ENCODE peak calls at places on chromosomes 6 and 20, in five cellular contexts. One of them, this sample, is unnamed.
A peak's percentile ranks its signal among the peaks of the same experiment; 100 is the strongest.

GRCh38 chr6:65937982-65938381 is 231.0 kb upstream of the EYS start:
- DNase-seq in tibial artery: no peak
- DNase-seq in pancreas: no peak
- DNase-seq in cardiac fibroblast: peak; percentile 5
- DNase-seq in mucosa of descending colon: no peak
- DNase-seq in this sample: no peak

GRCh38 chr6:34066772-34067770 is 78.8 kb downstream of the GRM4 start:
- DNase-seq in tibial artery: no peak
- DNase-seq in pancreas: no peak
- DNase-seq in cardiac fibroblast: no peak
- DNase-seq in mucosa of descending colon: no peak
- DNase-seq in this sample: no peak

GRCh38 chr20:34703573-34704176 is 469 bp upstream of the TP53INP2 start:
- DNase-seq in tibial artery: no peak
- DNase-seq in pancreas: peak; percentile 46
- DNase-seq in cardiac fibroblast: peak; percentile 44
- DNase-seq in mucosa of descending colon: peak; percentile 68
- DNase-seq in this sample: no peak

GRCh38 chr6:24991748-24992467 is 56.1 kb upstream of the RIPOR2 start:
- DNase-seq in tibial artery: no peak
- DNase-seq in pancreas: peak; percentile 37
- DNase-seq in cardiac fibroblast: peak; percentile 66
- DNase-seq in mucosa of descending colon: peak; percentile 58
- DNase-seq in this sample: no peak

GRCh38 chr6:142728367-142728766 is 216.6 kb downstream of the HIVEP2 start:
- DNase-seq in tibial artery: no peak
- DNase-seq in pancreas: no peak
- DNase-seq in cardiac fibroblast: no peak
- DNase-seq in mucosa of descending colon: peak; percentile 56
- DNase-seq in this sample: no peak

GRCh38 chr20:18831830-18832229 is 18.2 kb downstream of the SCP2D1 start:
- DNase-seq in tibial artery: no peak
- DNase-seq in pancreas: no peak
- DNase-seq in cardiac fibroblast: no peak
- DNase-seq in mucosa of descending colon: no peak
- DNase-seq in this sample: peak; percentile 4

GRCh38 chr6:163323719-163324118 is 90.8 kb upstream of the QKI start:
- DNase-seq in tibial artery: no peak
- DNase-seq in pancreas: no peak
- DNase-seq in cardiac fibroblast: no peak
- DNase-seq in mucosa of descending colon: no peak
- DNase-seq in this sample: no peak

GRCh38 chr6:157099912-157100593 is 223.3 kb downstream of the TMEM242 start:
- DNase-seq in tibial artery: no peak
- DNase-seq in pancreas: no peak
- DNase-seq in cardiac fibroblast: peak; percentile 73
- DNase-seq in mucosa of descending colon: peak; percentile 28
- DNase-seq in this sample: no peak

GRCh38 chr6:139687055-139687454 is 312.6 kb upstream of the CITED2 start:
- DNase-seq in tibial artery: no peak
- DNase-seq in pancreas: no peak
- DNase-seq in cardiac fibroblast: no peak
- DNase-seq in mucosa of descending colon: no peak
- DNase-seq in this sample: no peak

GRCh38 chr20:60009826-60010616 is 51.8 kb downstream of the CDH26 start:
- DNase-seq in tibial artery: no peak
- DNase-seq in pancreas: no peak
- DNase-seq in cardiac fibroblast: no peak
- DNase-seq in mucosa of descending colon: no peak
- DNase-seq in this sample: no peak

GRCh38 chr6:136446579-136447182 is 103.5 kb downstream of the MAP7 start:
- DNase-seq in tibial artery: no peak
- DNase-seq in pancreas: no peak
- DNase-seq in cardiac fibroblast: peak; percentile 5
- DNase-seq in mucosa of descending colon: no peak
- DNase-seq in this sample: peak; percentile 37

GRCh38 chr6:75526502-75527127 is 33.0 kb upstream of the FILIP1 start:
- DNase-seq in tibial artery: peak; percentile 59
- DNase-seq in pancreas: no peak
- DNase-seq in cardiac fibroblast: peak; percentile 85
- DNase-seq in mucosa of descending colon: peak; percentile 90
- DNase-seq in this sample: peak; percentile 34

GRCh38 chr20:13855613-13856012 is 70.8 kb downstream of the NDUFAF5 start:
- DNase-seq in tibial artery: no peak
- DNase-seq in pancreas: no peak
- DNase-seq in cardiac fibroblast: no peak
- DNase-seq in mucosa of descending colon: no peak
- DNase-seq in this sample: no peak

GRCh38 chr20:33803921-33804337 is 7.2 kb upstream of the CHMP4B start:
- DNase-seq in tibial artery: no peak
- DNase-seq in pancreas: no peak
- DNase-seq in cardiac fibroblast: peak; percentile 81
- DNase-seq in mucosa of descending colon: no peak
- DNase-seq in this sample: peak; percentile 43

GRCh38 chr20:57936636-57937310 is 227.0 kb upstream of the PMEPA1 start:
- DNase-seq in tibial artery: no peak
- DNase-seq in pancreas: no peak
- DNase-seq in cardiac fibroblast: no peak
- DNase-seq in mucosa of descending colon: no peak
- DNase-seq in this sample: no peak

GRCh38 chr20:11387189-11387754 is 530.4 kb upstream of the BTBD3 start:
- DNase-seq in tibial artery: no peak
- DNase-seq in pancreas: no peak
- DNase-seq in cardiac fibroblast: peak; percentile 43
- DNase-seq in mucosa of descending colon: no peak
- DNase-seq in this sample: peak; percentile 83

GRCh38 chr6:45830441-45831139 is 185.1 kb downstream of the CLIC5 start:
- DNase-seq in tibial artery: no peak
- DNase-seq in pancreas: no peak
- DNase-seq in cardiac fibroblast: peak; percentile 44
- DNase-seq in mucosa of descending colon: peak; percentile 21
- DNase-seq in this sample: no peak

GRCh38 chr6:168219167-168219566 is 100.4 kb downstream of the DACT2 start:
- DNase-seq in tibial artery: peak; percentile 40
- DNase-seq in pancreas: no peak
- DNase-seq in cardiac fibroblast: peak; percentile 90
- DNase-seq in mucosa of descending colon: no peak
- DNase-seq in this sample: no peak

GRCh38 chr6:129140571-129140970 is 257.6 kb downstream of the LAMA2 start:
- DNase-seq in tibial artery: peak; percentile 36
- DNase-seq in pancreas: no peak
- DNase-seq in cardiac fibroblast: peak; percentile 84
- DNase-seq in mucosa of descending colon: peak; percentile 11
- DNase-seq in this sample: peak; percentile 27
- TF ChIP-seq CTCF in tibial artery: no peak
- TF ChIP-seq CTCF in pancreas: no peak
- TF ChIP-seq CTCF in cardiac fibroblast: no peak
- TF ChIP-seq CTCF in mucosa of descending colon: no peak
- TF ChIP-seq CTCF in this sample: no peak

DNA sequence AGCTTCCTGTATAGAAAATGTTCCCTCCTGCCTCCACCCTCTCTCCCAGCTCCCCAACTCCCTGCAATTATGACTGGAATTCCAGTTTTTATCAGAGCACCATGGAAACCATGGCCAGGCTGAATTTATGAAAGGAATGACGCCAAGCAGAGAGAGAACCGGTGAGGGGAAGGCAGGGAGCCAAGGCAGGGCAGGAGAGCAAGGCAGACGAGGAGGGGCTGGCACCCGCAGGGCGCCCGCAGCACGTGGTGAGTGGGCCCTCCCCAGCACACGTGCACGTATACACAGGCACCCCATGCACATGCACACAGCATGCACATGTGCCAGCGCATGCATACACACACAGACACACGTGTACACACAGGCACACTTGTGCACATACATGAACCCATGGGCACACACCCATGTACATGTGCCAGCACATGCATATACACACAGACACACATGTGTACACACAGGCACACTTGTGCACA is 27.4 kb upstream of the MRGBP start:
- DNase-seq in tibial artery: no peak
- DNase-seq in pancreas: peak; percentile 79
- DNase-seq in cardiac fibroblast: peak; percentile 91
- DNase-seq in mucosa of descending colon: peak; percentile 31
- DNase-seq in this sample: peak; percentile 3
- H3K4me3 ChIP-seq in tibial artery: no peak overlapping the region
- H3K4me3 ChIP-seq in pancreas: no peak overlapping the region
- H3K4me3 ChIP-seq in cardiac fibroblast: no peak overlapping the region
- H3K4me3 ChIP-seq in mucosa of descending colon: no peak overlapping the region
- H3K4me3 ChIP-seq in this sample: no peak overlapping the region

DNA sequence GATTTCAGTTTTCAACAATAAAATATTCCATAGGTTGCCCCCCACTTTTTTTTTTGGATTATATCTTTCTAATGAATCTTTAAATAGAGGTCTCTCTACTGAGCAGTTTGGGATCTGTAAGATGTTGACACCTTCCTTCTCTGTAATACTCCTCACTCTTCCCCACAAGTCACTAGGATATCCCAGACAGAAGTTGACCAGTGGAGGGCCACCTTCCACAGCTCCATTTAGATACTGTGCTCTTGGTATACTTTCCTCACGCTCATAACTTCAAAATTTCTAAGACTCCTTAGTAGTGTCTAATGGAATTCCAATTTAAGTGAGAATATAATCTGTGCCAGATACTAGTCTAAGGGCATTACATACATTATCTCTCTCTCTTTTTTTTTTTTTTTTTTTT is 159.0 kb upstream of the BEND3 start:
- DNase-seq in tibial artery: no peak
- DNase-seq in pancreas: no peak
- DNase-seq in cardiac fibroblast: no peak
- DNase-seq in mucosa of descending colon: no peak
- DNase-seq in this sample: no peak
- TF ChIP-seq CTCF in tibial artery: no peak
- TF ChIP-seq CTCF in pancreas: no peak
- TF ChIP-seq CTCF in cardiac fibroblast: no peak
- TF ChIP-seq CTCF in mucosa of descending colon: no peak
- TF ChIP-seq CTCF in this sample: no peak

GRCh38 chr6:93417421-93417996 is 1.9 kb downstream of the EPHA7 start:
- DNase-seq in tibial artery: no peak
- DNase-seq in pancreas: no peak
- DNase-seq in cardiac fibroblast: peak; percentile 34
- DNase-seq in mucosa of descending colon: no peak
- DNase-seq in this sample: no peak

GRCh38 chr6:93418113-93418447 is 1.3 kb downstream of the EPHA7 start:
- DNase-seq in tibial artery: no peak
- DNase-seq in pancreas: no peak
- DNase-seq in cardiac fibroblast: peak; percentile 0
- DNase-seq in mucosa of descending colon: no peak
- DNase-seq in this sample: no peak

GRCh38 chr6:93419304-93420162 is at the start of gene EPHA7:
- DNase-seq in tibial artery: peak; percentile 84
- DNase-seq in pancreas: peak; percentile 95
- DNase-seq in cardiac fibroblast: peak; percentile 91
- DNase-seq in mucosa of descending colon: peak; percentile 90
- DNase-seq in this sample: peak; percentile 8

GRCh38 chr6:93418448-93419303 is 683 bp downstream of the EPHA7 start:
- DNase-seq in tibial artery: no peak
- DNase-seq in pancreas: peak; percentile 22
- DNase-seq in cardiac fibroblast: peak; percentile 22
- DNase-seq in mucosa of descending colon: peak; percentile 16
- DNase-seq in this sample: no peak

GRCh38 chr6:93420163-93420806 is 926 bp upstream of the EPHA7 start:
- DNase-seq in tibial artery: no peak
- DNase-seq in pancreas: no peak
- DNase-seq in cardiac fibroblast: no peak
- DNase-seq in mucosa of descending colon: no peak
- DNase-seq in this sample: no peak
- H3K4me3 ChIP-seq in tibial artery: peak overlapping the region; percentile 59
- H3K4me3 ChIP-seq in pancreas: no peak overlapping the region
- H3K4me3 ChIP-seq in cardiac fibroblast: peak overlapping the region; percentile 33
- H3K4me3 ChIP-seq in mucosa of descending colon: no peak overlapping the region
- H3K4me3 ChIP-seq in this sample: no peak overlapping the region

This sample was measured in AG04450.